ENCODE peak calls at places on chromosomes 7 and 10, in six cellular contexts. K, O, J, U, W and N are unnamed samples.

GRCh38 chr10:119454990-119455389 is 87.5 kb downstream of the RGS10 start:
- DNase-seq in K (no peak), O (no peak), J (no peak), U (no peak), W (no peak), N (no peak)

GRCh38 chr7:22356855-22357310 is at the start of gene RAPGEF5:
- DNase-seq in K (peak), O (peak), J (peak), U (no peak), W (no peak), N (no peak)

GRCh38 chr10:107215681-107216080 is 51.2 kb upstream of the SORCS1 start:
- DNase-seq in K (no peak), O (no peak), J (no peak), U (no peak), W (no peak), N (no peak)

GRCh38 chr7:100878013-100878412 is 3.1 kb downstream of the SRRT start:
- DNase-seq in K (no peak), O (no peak), J (no peak), U (no peak), W (no peak), N (no peak)

GRCh38 chr7:157494506-157495176 is 157.8 kb downstream of the DNAJB6 start:
- DNase-seq in K (no peak), O (no peak), J (no peak), U (peak), W (no peak), N (no peak)

GRCh38 chr7:5397657-5398237 is 25.9 kb downstream of the TNRC18 start:
- DNase-seq in K (no peak), O (no peak), J (no peak), U (no peak), W (no peak), N (no peak)

GRCh38 chr10:341081-341740 is 206.0 kb downstream of the ZMYND11 start:
- DNase-seq in K (no peak), O (no peak), J (no peak), U (no peak), W (no peak), N (no peak)

GRCh38 chr10:72416661-72417060 is 61.9 kb upstream of the DNAJB12 start:
- DNase-seq in K (no peak), O (no peak), J (no peak), U (no peak), W (no peak), N (no peak)

GRCh38 chr7:26188291-26188999 is 12.1 kb downstream of the HNRNPA2B1 start:
- DNase-seq in K (no peak), O (no peak), J (no peak), U (no peak), W (no peak), N (peak)

GRCh38 chr7:25856056-25856780 is 295.8 kb upstream of the NFE2L3 start:
- DNase-seq in K (no peak), O (no peak), J (peak), U (no peak), W (no peak), N (peak)

GRCh38 chr10:110444009-110444347 is 53.7 kb upstream of the DUSP5 start:
- DNase-seq in K (no peak), O (no peak), J (no peak), U (no peak), W (no peak), N (no peak)

GRCh38 chr10:101952196-101952595 is 103.8 kb downstream of the ARMH3 start:
- DNase-seq in K (no peak), O (no peak), J (no peak), U (no peak), W (no peak), N (no peak)

GRCh38 chr10:60521974-60522405 is 132.3 kb upstream of the ANK3 start:
- DNase-seq in K (no peak), O (no peak), J (no peak), U (no peak), W (no peak), N (no peak)

GRCh38 chr10:14873090-14873760 is 5.4 kb upstream of the SUV39H2 start:
- DNase-seq in K (no peak), O (no peak), J (no peak), U (no peak), W (no peak), N (no peak)

GRCh38 chr7:157432541-157432956 is 95.7 kb downstream of the DNAJB6 start:
- DNase-seq in K (peak), O (peak), J (peak), U (no peak), W (peak), N (peak)

GRCh38 chr10:50674469-50675254 is 50.9 kb upstream of the SGMS1 start:
- DNase-seq in K (no peak), O (no peak), J (no peak), U (no peak), W (no peak), N (no peak)

GRCh38 chr7:92135490-92135889 is 1.2 kb upstream of the CYP51A1 start:
- DNase-seq in K (no peak), O (no peak), J (peak), U (no peak), W (no peak), N (peak)

GRCh38 chr7:92133737-92134270 is 473 bp downstream of the CYP51A1 start:
- DNase-seq in K (peak), O (peak), J (peak), U (peak), W (peak), N (peak)

GRCh38 chr7:92134271-92135099 is at the start of gene CYP51A1:
- DNase-seq in K (peak), O (peak), J (peak), U (peak), W (peak), N (peak)

GRCh38 chr7:92135100-92135429 is 788 bp upstream of the CYP51A1 start:
- DNase-seq in K (no peak), O (no peak), J (peak), U (no peak), W (peak), N (no peak)

DNA sequence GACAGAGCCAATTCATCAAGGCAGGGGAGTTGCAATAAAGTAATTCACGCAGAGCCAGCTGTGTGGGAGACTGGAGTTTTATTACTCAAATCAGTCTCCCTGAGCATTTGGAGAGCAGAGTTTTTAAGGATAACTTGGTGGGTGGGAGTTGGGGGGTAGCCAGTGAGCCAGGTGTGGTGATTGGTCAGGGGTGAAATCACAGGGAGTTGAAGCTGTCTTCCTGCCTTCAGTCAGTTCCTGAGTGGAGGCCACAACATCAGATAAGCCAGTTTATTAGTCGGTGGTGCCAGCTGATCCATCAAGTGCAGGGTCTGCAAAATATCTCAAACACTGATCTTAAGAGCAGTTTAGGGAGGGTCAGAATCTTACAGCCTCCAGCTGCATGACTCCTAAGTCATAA is 3.3 kb upstream of the CYP51A1 start:
- DNase-seq in K (no peak), O (no peak), J (no peak), U (no peak), W (no peak), N (peak)
- H3K4me3 ChIP-seq in K (no peak), O (no peak), J (no peak), U (no peak), W (no peak), N (no peak)

DNA sequence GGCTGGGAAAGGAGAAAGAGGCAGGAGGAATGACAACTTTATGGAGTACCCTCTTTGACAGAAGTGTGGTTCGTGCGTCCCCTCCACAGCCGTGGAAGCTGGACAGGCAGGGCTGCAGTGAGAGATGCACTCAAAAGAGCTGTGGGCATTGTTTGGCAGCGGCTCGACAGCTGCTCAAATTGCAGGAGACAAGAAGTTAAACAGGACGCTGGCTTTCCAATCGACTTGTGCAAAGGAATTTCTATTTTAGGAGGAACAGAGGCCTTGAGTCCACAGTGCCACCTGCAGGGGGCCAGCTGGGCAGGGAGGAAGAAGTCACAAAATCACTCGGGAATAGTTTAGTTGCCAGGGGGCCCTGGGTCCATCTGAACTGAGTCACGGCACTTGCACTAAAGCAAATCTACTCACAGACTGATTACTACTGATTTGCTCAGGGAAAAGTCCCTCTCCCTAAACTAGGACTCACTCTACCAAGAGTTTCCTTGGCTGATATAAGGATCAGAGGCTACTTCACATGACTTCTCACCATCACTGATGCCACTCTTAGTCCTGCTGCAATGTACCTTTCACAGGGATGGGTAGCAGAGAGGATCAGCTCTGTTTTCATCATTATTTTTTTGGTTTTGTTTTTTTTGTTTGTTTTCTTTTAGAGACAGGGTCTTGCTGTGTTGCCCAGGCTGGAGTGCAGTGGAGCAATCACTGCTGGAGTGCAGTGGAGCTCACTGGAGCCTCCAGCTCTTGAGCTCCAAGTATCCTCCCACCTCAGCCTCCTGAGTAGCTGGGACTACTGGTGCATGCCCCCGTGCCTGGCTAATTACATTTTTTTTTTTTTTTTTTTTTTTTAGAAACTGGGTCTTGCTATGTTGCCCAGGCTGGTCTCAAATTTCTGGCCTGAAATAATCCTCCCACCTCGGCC is 200.8 kb downstream of the JCAD start:
- DNase-seq in K (peak), O (peak), J (peak), U (peak), W (no peak), N (peak)
- TF ChIP-seq POLR2A in K (no peak), O (no peak), J (no peak), U (no peak), W (no peak), N (no peak)

GRCh38 chr7:117673839-117674238 is 194.0 kb downstream of the CFTR start:
- DNase-seq in K (peak), O (peak), J (no peak), U (no peak), W (no peak), N (peak)
- H3K4me3 ChIP-seq in K (no peak), O (no peak), J (no peak), U (no peak), W (no peak), N (no peak)

GRCh38 chr10:35642023-35642792 is at the start of gene FZD8:
- DNase-seq in K (peak), O (peak), J (peak), U (peak), W (peak), N (peak)

GRCh38 chr10:35643976-35644799 is 2.1 kb upstream of the FZD8 start:
- DNase-seq in K (no peak), O (no peak), J (no peak), U (no peak), W (no peak), N (peak)

GRCh38 chr10:35641430-35642015 is 573 bp downstream of the FZD8 start:
- DNase-seq in K (no peak), O (peak), J (no peak), U (no peak), W (no peak), N (no peak)

GRCh38 chr10:35642793-35643114 is 658 bp upstream of the FZD8 start:
- DNase-seq in K (no peak), O (no peak), J (no peak), U (no peak), W (no peak), N (no peak)

GRCh38 chr10:35643151-35643975 is 1.3 kb upstream of the FZD8 start:
- DNase-seq in K (no peak), O (peak), J (peak), U (peak), W (peak), N (peak)
- TF ChIP-seq POLR2A in K (no peak), O (no peak), J (no peak), U (no peak), W (no peak), N (no peak)

GRCh38 chr7:155509025-155509724 is 37.2 kb downstream of the CNPY1 start:
- DNase-seq in K (no peak), O (no peak), J (no peak), U (no peak), W (no peak), N (no peak)
- H3K4me3 ChIP-seq in K (no peak), O (no peak), J (peak), U (no peak), W (no peak), N (no peak)

GRCh38 chr7:106285051-106285800 is 443 bp upstream of the NAMPT start:
- DNase-seq in K (peak), O (peak), J (peak), U (peak), W (peak), N (peak)
- TF ChIP-seq POLR2A in K (peak), O (peak), J (no peak), U (peak), W (peak), N (peak)

GRCh38 chr10:75292794-75293455 is 57.2 kb upstream of the COMTD1 start:
- DNase-seq in K (no peak), O (no peak), J (no peak), U (no peak), W (no peak), N (no peak)
- H3K4me3 ChIP-seq in K (no peak), O (no peak), J (peak), U (no peak), W (no peak), N (no peak)

GRCh38 chr7:151632750-151633515 is 113.2 kb upstream of the RHEB start:
- DNase-seq in K (no peak), O (no peak), J (peak), U (peak), W (no peak), N (peak)
- TF ChIP-seq POLR2A in K (no peak), O (no peak), J (no peak), U (no peak), W (no peak), N (no peak)

GRCh38 chr7:54637712-54638396 is 95.7 kb downstream of the VSTM2A start:
- DNase-seq in K (no peak), O (no peak), J (no peak), U (no peak), W (no peak), N (no peak)
- H3K4me3 ChIP-seq in K (no peak), O (no peak), J (no peak), U (no peak), W (no peak), N (no peak)